ENCODE peak calls at places on chromosomes 3 and 15, in nine cellular contexts. One of them, this sample, is unnamed.

GRCh38 chr3:47260605-47261004 is 22.0 kb downstream of the KIF9 start:
- DNase-seq in HL-60: no peak
- DNase-seq in NAMALWA: no peak
- DNase-seq in endodermal cell: no peak
- DNase-seq in NCI-H2029: no peak
- DNase-seq in EH: no peak
- DNase-seq in T-helper 9 cell: no peak
- DNase-seq in astrocyte: no peak
- DNase-seq in NCI-H510A treated with DMSO at 0.1 percent for 48 hours: no peak
- DNase-seq in this sample: no peak

GRCh38 chr3:126101521-126101982 is 17.6 kb upstream of the SLC41A3 start:
- DNase-seq in endodermal cell: peak; percentile 25
- DNase-seq in NAMALWA: no peak
- DNase-seq in NCI-H2029: no peak
- DNase-seq in T-helper 9 cell: no peak
- DNase-seq in EH: no peak
- DNase-seq in astrocyte: no peak
- DNase-seq in HL-60: no peak
- DNase-seq in NCI-H510A treated with DMSO at 0.1 percent for 48 hours: no peak
- DNase-seq in this sample: no peak

GRCh38 chr3:51382076-51382745 is 2.9 kb upstream of the MANF start:
- DNase-seq in NCI-H2029: no peak
- DNase-seq in endodermal cell: peak; percentile 58
- DNase-seq in astrocyte: no peak
- DNase-seq in HL-60: no peak
- DNase-seq in NAMALWA: no peak
- DNase-seq in NCI-H510A treated with DMSO at 0.1 percent for 48 hours: no peak
- DNase-seq in EH: no peak
- DNase-seq in T-helper 9 cell: no peak
- DNase-seq in this sample: no peak

GRCh38 chr3:192514754-192515660 is 212.3 kb downstream of the FGF12 start:
- DNase-seq in endodermal cell: peak; percentile 95
- DNase-seq in NCI-H2029: peak; percentile 79
- DNase-seq in NAMALWA: no peak
- DNase-seq in EH: no peak
- DNase-seq in astrocyte: no peak
- DNase-seq in NCI-H510A treated with DMSO at 0.1 percent for 48 hours: peak; percentile 84
- DNase-seq in HL-60: no peak
- DNase-seq in T-helper 9 cell: no peak
- DNase-seq in this sample: no peak

GRCh38 chr15:58269455-58270414 is 131.6 kb downstream of the AQP9 start:
- DNase-seq in NAMALWA: peak; percentile 70
- DNase-seq in HL-60: peak; percentile 28
- DNase-seq in EH: peak; percentile 69
- DNase-seq in astrocyte: peak; percentile 45
- DNase-seq in NCI-H510A treated with DMSO at 0.1 percent for 48 hours: peak; percentile 57
- DNase-seq in T-helper 9 cell: no peak
- DNase-seq in endodermal cell: peak; percentile 76
- DNase-seq in NCI-H2029: peak; percentile 56
- DNase-seq in this sample: peak; percentile 51

GRCh38 chr15:52334491-52335160 is 39.0 kb upstream of the MYO5C start:
- DNase-seq in endodermal cell: no peak
- DNase-seq in astrocyte: no peak
- DNase-seq in T-helper 9 cell: no peak
- DNase-seq in EH: peak; percentile 72
- DNase-seq in NCI-H2029: no peak
- DNase-seq in NCI-H510A treated with DMSO at 0.1 percent for 48 hours: no peak
- DNase-seq in HL-60: no peak
- DNase-seq in NAMALWA: no peak
- DNase-seq in this sample: peak; percentile 9

GRCh38 chr3:119703900-119704531 is 1.2 kb downstream of the CFAP91 start:
- DNase-seq in EH: no peak
- DNase-seq in endodermal cell: no peak
- DNase-seq in NCI-H510A treated with DMSO at 0.1 percent for 48 hours: no peak
- DNase-seq in NAMALWA: no peak
- DNase-seq in HL-60: no peak
- DNase-seq in NCI-H2029: no peak
- DNase-seq in astrocyte: no peak
- DNase-seq in T-helper 9 cell: no peak
- DNase-seq in this sample: no peak

GRCh38 chr15:93037341-93038063 is 51.5 kb downstream of the RGMA start:
- DNase-seq in EH: peak; percentile 42
- DNase-seq in NAMALWA: no peak
- DNase-seq in astrocyte: peak; percentile 20
- DNase-seq in HL-60: peak; percentile 47
- DNase-seq in endodermal cell: peak; percentile 65
- DNase-seq in NCI-H510A treated with DMSO at 0.1 percent for 48 hours: no peak
- DNase-seq in NCI-H2029: no peak
- DNase-seq in T-helper 9 cell: no peak
- DNase-seq in this sample: peak; percentile 25

GRCh38 chr15:52483712-52484111 is 45.0 kb downstream of the MYO5A start:
- DNase-seq in NAMALWA: no peak
- DNase-seq in EH: peak; percentile 84
- DNase-seq in HL-60: peak; percentile 35
- DNase-seq in T-helper 9 cell: no peak
- DNase-seq in NCI-H510A treated with DMSO at 0.1 percent for 48 hours: no peak
- DNase-seq in astrocyte: peak; percentile 73
- DNase-seq in endodermal cell: no peak
- DNase-seq in NCI-H2029: no peak
- DNase-seq in this sample: peak; percentile 67

GRCh38 chr15:37375529-37375928 is 275.2 kb upstream of the MEIS2 start:
- DNase-seq in astrocyte: no peak
- DNase-seq in NCI-H510A treated with DMSO at 0.1 percent for 48 hours: no peak
- DNase-seq in EH: no peak
- DNase-seq in NAMALWA: no peak
- DNase-seq in NCI-H2029: no peak
- DNase-seq in endodermal cell: no peak
- DNase-seq in T-helper 9 cell: no peak
- DNase-seq in HL-60: no peak
- DNase-seq in this sample: no peak

GRCh38 chr3:53643757-53644156 is 149.3 kb downstream of the CACNA1D start:
- DNase-seq in endodermal cell: peak; percentile 72
- DNase-seq in NCI-H2029: no peak
- DNase-seq in T-helper 9 cell: no peak
- DNase-seq in EH: no peak
- DNase-seq in astrocyte: no peak
- DNase-seq in NAMALWA: no peak
- DNase-seq in HL-60: no peak
- DNase-seq in NCI-H510A treated with DMSO at 0.1 percent for 48 hours: peak; percentile 11
- DNase-seq in this sample: no peak

GRCh38 chr3:107392549-107393165 is 15.4 kb downstream of the CCDC54 start:
- DNase-seq in T-helper 9 cell: no peak
- DNase-seq in EH: peak; percentile 90
- DNase-seq in NAMALWA: no peak
- DNase-seq in HL-60: no peak
- DNase-seq in NCI-H510A treated with DMSO at 0.1 percent for 48 hours: no peak
- DNase-seq in endodermal cell: no peak
- DNase-seq in astrocyte: peak; percentile 75
- DNase-seq in NCI-H2029: no peak
- DNase-seq in this sample: peak; percentile 20